ENCODE peak calls at places on chromosomes 7 and 10, in eight cellular contexts. L is stimulated activated CD4-positive, alpha-beta T cell treated with anti-CD3 and anti-CD28 coated beads, Interleukin-4, amount 100 ng/mL, for 48 hours; J is aorta; O is Right ventricle myocardium superior; F is G401; Y is HCT116; W is stimulated activated CD8-positive, alpha-beta memory T cell treated with anti-CD3 and anti-CD28 coated beads, Interleukin-15, amount 100 ng/mL, for 1 hour; Q is B cell. P is an unnamed sample.

GRCh38 chr7:93178213-93178612 is 30.0 kb upstream of the SAMD9L start:
- DNase-seq in Q (no peak), O (no peak), L (no peak), Y (no peak), W (no peak), F (peak; percentile 10), J (no peak), P (no peak)

GRCh38 chr7:15439853-15440252 is 122.0 kb downstream of the AGMO start:
- DNase-seq in L (no peak), Q (no peak), Y (no peak), W (no peak), F (no peak), O (no peak), J (no peak), P (no peak)

GRCh38 chr10:14259696-14260595 is 70.8 kb downstream of the FRMD4A start:
- DNase-seq in F (no peak), Q (no peak), J (no peak), W (no peak), Y (no peak), L (no peak), O (no peak), P (no peak)

GRCh38 chr10:97434055-97434454 is 8.1 kb downstream of the PGAM1 start:
- DNase-seq in O (no peak), L (no peak), J (no peak), Q (no peak), F (no peak), W (no peak), Y (no peak), P (no peak)

GRCh38 chr10:119687192-119688032 is 36.2 kb downstream of the BAG3 start:
- DNase-seq in O (no peak), F (peak; percentile 35), W (no peak), J (no peak), Y (no peak), Q (no peak), L (no peak), P (no peak)

GRCh38 chr10:106338486-106338885 is 826.0 kb downstream of the SORCS1 start:
- DNase-seq in O (no peak), J (no peak), F (no peak), L (no peak), W (no peak), Q (no peak), Y (no peak), P (no peak)

GRCh38 chr7:98294798-98295382 is 13.4 kb downstream of the BRI3 start:
- DNase-seq in F (peak; percentile 43), O (peak; percentile 59), Q (peak; percentile 73), W (no peak), J (no peak), L (peak; percentile 15), Y (peak; percentile 41), P (no peak)

GRCh38 chr7:47418910-47419309 is 163.0 kb downstream of the TNS3 start:
- DNase-seq in L (no peak), O (no peak), F (no peak), W (no peak), J (no peak), Q (no peak), Y (no peak), P (no peak)

GRCh38 chr7:129298268-129298893 is 73.6 kb downstream of the AHCYL2 start:
- DNase-seq in J (peak; percentile 49), Y (peak; percentile 26), O (peak; percentile 50), L (peak; percentile 38), F (peak; percentile 65), W (peak; percentile 22), Q (peak; percentile 57), P (peak; percentile 30)

GRCh38 chr7:108805808-108806397 is 236.2 kb downstream of the DNAJB9 start:
- DNase-seq in Y (peak; percentile 27), O (no peak), J (no peak), L (no peak), F (peak; percentile 4), Q (no peak), W (no peak), P (no peak)